ENCODE peak calls at places on chromosomes 5 and 9, in ten cellular contexts. E is K562, F is OCI-LY7, D is H9, N is fibroblast of lung, O is HepG2, P is HCT116, R is H1, G is PC-9, Q is mammary epithelial cell. M is an unnamed sample.

GRCh38 chr9:130023994-130024596 is 18.9 kb downstream of the FNBP1 start:
- DNase-seq in G (no peak), P (no peak), E (no peak), O (no peak), D (no peak), Q (no peak), F (no peak), N (no peak), R (no peak), M (no peak)

GRCh38 chr9:14652729-14653377 is 40.4 kb downstream of the ZDHHC21 start:
- DNase-seq in D (no peak), R (no peak), E (peak; percentile 11), P (no peak), Q (peak; percentile 3), N (peak; percentile 10), F (peak; percentile 6), G (no peak), O (peak; percentile 70), M (peak; percentile 67)

GRCh38 chr5:73365301-73365853 is 83.2 kb downstream of the FOXD1 start:
- DNase-seq in G (peak; percentile 94), E (no peak), F (no peak), O (no peak), P (peak; percentile 21), D (no peak), N (peak; percentile 94), Q (peak; percentile 91), R (no peak), M (no peak)

GRCh38 chr5:94908889-94909480 is 290.5 kb downstream of the SLF1 start:
- DNase-seq in N (peak; percentile 20), O (peak; percentile 25), G (no peak), R (no peak), P (peak; percentile 35), F (peak; percentile 37), Q (peak; percentile 18), D (no peak), E (peak; percentile 20), M (peak; percentile 69)

GRCh38 chr5:144467795-144468194 is 297.1 kb downstream of the KCTD16 start:
- DNase-seq in R (peak; percentile 56), P (peak; percentile 8), G (no peak), Q (peak; percentile 25), N (peak; percentile 50), D (peak; percentile 76), E (no peak), F (no peak), O (peak; percentile 35), M (no peak)

GRCh38 chr9:77926314-77926959 is 105.2 kb downstream of the GNAQ start:
- DNase-seq in E (no peak), Q (peak; percentile 41), R (no peak), D (no peak), N (peak; percentile 88), F (no peak), G (peak; percentile 76), O (no peak), P (peak; percentile 1), M (no peak)

GRCh38 chr5:73039082-73039481 is 81.3 kb upstream of the TMEM171 start:
- DNase-seq in D (peak; percentile 78), P (no peak), G (peak; percentile 63), E (peak; percentile 15), R (no peak), Q (no peak), F (peak; percentile 14), O (no peak), N (peak; percentile 8), M (no peak)

GRCh38 chr5:162550236-162550635 is 482.7 kb downstream of the GABRG2 start:
- DNase-seq in O (no peak), G (no peak), R (no peak), Q (no peak), P (no peak), D (no peak), N (no peak), F (no peak), E (no peak), M (no peak)

GRCh38 chr9:33329996-33330395 is 39.7 kb downstream of the NFX1 start:
- DNase-seq in E (no peak), F (no peak), N (peak; percentile 63), P (no peak), Q (peak; percentile 54), O (no peak), D (no peak), G (peak; percentile 69), R (no peak), M (no peak)

GRCh38 chr9:33778700-33779351 is 16.5 kb upstream of the PRSS3 start:
- DNase-seq in E (peak; percentile 58), D (peak; percentile 74), G (peak; percentile 60), P (peak; percentile 58), R (peak; percentile 58), N (peak; percentile 43), F (peak; percentile 75), Q (peak; percentile 55), O (peak; percentile 54), M (peak; percentile 88)

DNA sequence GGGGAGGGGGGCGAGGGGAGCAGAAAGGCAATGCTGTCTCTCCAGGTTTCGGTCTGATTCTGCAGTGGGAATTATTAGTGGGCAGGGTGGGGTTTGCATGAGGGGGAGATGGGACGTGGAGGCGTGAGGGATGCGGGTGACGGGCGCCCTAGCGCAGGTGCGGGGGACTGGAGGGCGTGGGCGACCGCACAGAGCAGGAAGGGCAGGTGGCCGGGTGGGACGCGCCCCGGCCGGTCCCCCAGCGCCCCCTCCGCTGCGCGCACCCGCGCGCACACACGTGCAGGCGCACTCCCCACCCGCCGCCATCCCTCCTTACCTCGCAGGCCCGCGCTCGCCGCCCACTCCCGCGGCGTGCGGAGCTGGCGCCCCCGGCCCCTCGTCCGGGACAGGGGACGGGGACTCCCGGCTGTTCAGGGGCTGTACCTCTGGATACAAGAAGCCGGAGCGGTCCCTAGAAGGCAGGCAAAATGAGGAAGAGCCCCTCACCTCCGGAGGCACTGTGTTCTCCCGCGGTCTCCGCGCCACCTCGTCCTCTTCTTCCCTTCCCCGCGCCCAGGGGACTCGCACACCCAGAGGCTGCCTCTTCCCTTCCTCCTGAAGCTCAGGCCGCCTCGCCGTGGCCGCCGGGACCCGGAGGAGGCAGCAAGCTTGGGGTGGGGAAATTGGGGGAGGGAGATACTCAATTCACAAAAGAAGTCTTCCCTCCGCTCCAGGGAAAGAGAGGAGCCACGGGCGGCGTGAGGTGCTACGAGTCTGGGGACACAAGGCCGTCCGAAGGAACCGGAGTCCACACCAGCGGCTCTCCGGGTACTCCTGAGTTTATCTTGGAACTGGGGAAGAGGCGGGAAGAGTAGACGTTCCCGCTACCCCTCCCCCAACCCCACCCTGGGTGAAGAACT is 1.3 kb upstream of the GABRB2 start:
- DNase-seq in Q (no peak), F (peak; percentile 29), R (peak; percentile 61), G (no peak), D (peak; percentile 36), O (no peak), N (no peak), P (no peak), E (no peak), M (no peak)
- H4K20me1 ChIP-seq in Q (no peaks in the 10 kb centered on the region), F (no peaks in the 10 kb centered on the region), R (peaks cover 2% of the 10 kb centered on the region), G (no peaks in the 10 kb centered on the region), D (no peaks in the 10 kb centered on the region), O (no peaks in the 10 kb centered on the region), N (no peaks in the 10 kb centered on the region), P (no peaks in the 10 kb centered on the region), E (no peaks in the 10 kb centered on the region), M (no peaks in the 10 kb centered on the region)

DNA sequence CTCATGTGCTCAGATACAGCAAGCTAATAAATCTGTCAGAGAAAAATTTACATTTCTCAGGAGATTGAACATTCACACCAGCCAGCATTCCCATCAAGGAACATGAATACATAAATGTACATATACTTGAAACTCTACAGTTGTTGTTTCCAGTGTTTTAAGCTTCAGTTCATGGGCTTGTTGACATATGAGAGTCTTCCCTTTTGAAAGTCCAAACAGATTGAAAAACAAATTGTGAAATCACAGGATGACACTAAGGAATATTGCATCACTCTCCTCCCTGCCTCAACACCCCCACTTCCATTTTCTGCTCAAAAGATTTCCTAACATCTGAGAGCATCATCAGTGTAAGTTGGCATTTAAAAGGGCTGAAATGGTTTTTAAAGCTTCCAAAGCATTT is 81.7 kb downstream of the ARRDC3 start:
- DNase-seq in D (no peak), Q (no peak), P (no peak), O (no peak), R (no peak), E (no peak), N (no peak), F (no peak), G (no peak), M (no peak)
- H2AFZ ChIP-seq in D (no peak overlapping the region), Q (no peak overlapping the region), P (no peak overlapping the region), O (no peak overlapping the region), R (no peak overlapping the region), E (peak overlapping the region; percentile 42), N (no peak overlapping the region), F (no peak overlapping the region), G (no peak overlapping the region), M (no peak overlapping the region)

DNA sequence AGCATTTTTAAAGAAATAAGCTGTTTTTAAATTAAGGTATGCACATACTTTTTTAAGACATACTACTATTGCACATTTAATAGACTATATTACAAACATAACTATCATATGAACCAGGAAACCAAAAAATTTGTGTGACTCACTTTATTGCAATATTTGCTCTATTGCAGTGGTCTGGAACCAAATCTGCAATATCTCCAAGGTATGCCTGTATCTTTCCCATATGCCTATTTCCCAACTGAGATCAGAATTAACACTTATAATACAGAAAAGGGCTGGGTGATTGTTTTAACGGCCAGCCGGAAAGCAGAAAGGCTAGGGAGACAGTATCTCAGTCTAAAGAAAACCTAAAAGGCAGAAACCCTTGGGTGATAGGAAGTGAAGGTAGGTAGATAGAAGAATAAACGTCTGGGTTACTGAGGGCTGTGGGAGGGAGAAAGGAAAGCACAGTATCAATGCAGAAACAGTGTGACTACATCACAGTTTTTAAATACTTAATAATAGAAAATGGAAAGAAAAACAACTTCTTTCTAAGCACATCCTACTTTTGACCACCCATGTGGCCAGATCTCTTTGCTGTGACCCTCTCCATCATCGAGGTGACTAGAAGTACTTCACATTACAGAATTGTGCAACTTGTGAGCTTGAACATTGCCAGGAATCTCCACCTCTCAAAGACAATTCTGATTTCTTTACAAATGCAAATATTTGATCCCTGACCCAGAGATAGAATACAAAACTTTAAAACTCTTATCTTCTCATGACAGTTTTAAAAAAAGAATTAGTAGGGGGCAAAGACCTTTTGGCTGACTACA is 126.4 kb downstream of the LPAR1 start:
- DNase-seq in G (peak; percentile 77), N (peak; percentile 59), O (no peak), D (no peak), Q (peak; percentile 37), P (no peak), R (no peak), E (no peak), F (no peak), M (no peak)
- H3K79me2 ChIP-seq in G (no peaks in the 10 kb centered on the region), N (peaks cover 79% of the 10 kb centered on the region), O (no peaks in the 10 kb centered on the region), D (no peaks in the 10 kb centered on the region), Q (peaks cover 17% of the 10 kb centered on the region), P (no peaks in the 10 kb centered on the region), R (no peaks in the 10 kb centered on the region), E (no peaks in the 10 kb centered on the region), F (no peaks in the 10 kb centered on the region), M (no peaks in the 10 kb centered on the region)

DNA sequence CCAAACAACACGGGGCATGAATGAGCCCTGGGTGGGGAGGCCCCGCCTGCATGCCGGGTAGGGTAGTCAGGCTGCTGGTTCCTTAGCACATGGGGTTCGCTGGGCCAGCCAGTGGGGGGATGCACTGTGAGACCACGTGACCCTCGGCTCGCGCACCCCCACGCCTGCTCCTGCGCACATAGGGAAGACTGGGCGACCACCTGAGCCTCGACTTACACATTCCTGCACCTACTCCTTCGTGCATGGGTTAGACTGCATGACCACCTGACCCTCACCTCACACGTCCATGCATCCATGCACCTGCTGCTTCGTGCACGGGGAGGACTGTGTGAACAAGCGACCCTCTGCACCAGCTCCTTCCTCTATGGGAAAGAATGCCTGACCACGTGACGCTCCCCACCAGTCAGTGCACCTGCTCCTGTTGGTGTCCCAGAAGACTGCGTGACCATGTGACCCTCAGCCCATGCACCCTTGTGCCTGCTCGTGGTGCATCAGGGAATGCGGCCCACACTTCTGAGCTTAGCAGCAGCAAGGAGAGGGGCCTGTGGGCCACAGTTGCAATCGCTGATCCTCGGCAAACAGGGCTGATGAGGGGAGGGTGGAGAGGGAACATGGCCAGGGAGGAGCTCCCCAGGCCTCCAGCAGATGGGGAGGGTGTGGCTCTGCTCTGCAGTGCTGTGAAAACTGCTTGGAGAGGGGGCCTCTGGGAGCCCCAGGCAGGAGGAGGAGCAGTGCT is 18.1 kb downstream of the LPCAT1 start:
- DNase-seq in F (no peak), R (no peak), D (no peak), O (no peak), P (no peak), Q (no peak), N (no peak), E (no peak), G (no peak), M (peak; percentile 70)
- H4K20me1 ChIP-seq in F (peaks cover 5% of the 10 kb centered on the region), R (peaks cover 75% of the 10 kb centered on the region), D (peaks cover 2% of the 10 kb centered on the region), O (peaks cover 89% of the 10 kb centered on the region), P (no peaks in the 10 kb centered on the region), Q (peaks cover 12% of the 10 kb centered on the region), N (peaks cover 3% of the 10 kb centered on the region), E (peaks cover 53% of the 10 kb centered on the region), G (peaks cover 90% of the 10 kb centered on the region), M (peaks cover 61% of the 10 kb centered on the region)